ENCODE peak calls at places on chromosome 21, in five cellular contexts. A, X, G, Q and R are unnamed samples. For H3K9me3, the result is how much of the 10 kb centered on the place peaks cover.

GRCh38 chr21:33971492-33972013 is 55.9 kb upstream of the ATP5PO start:
- DNase-seq in G (peak), X (peak), Q (no peak), A (peak), R (no peak)

GRCh38 chr21:39386194-39386593 is 37.3 kb upstream of the HMGN1 start:
- DNase-seq in A (peak), G (no peak), X (no peak), Q (no peak), R (peak)

GRCh38 chr21:29155118-29155932 is 24.9 kb downstream of the MAP3K7CL start:
- DNase-seq in A (peak), X (peak), G (peak), Q (no peak), R (peak)

GRCh38 chr21:39051561-39051949 is 131.7 kb downstream of the PSMG1 start:
- DNase-seq in X (no peak), G (no peak), A (no peak), Q (no peak), R (no peak)

GRCh38 chr21:15430577-15430976 is 299.2 kb upstream of the USP25 start:
- DNase-seq in Q (no peak), A (peak), X (no peak), G (no peak), R (no peak)

GRCh38 chr21:35323947-35324346 is 274.8 kb upstream of the RUNX1 start:
- DNase-seq in G (no peak), X (no peak), Q (no peak), A (peak), R (peak)

GRCh38 chr21:37845535-37845934 is 70.7 kb downstream of the KCNJ6 start:
- DNase-seq in A (no peak), Q (no peak), X (no peak), G (no peak), R (no peak)

GRCh38 chr21:35350965-35351364 is 301.9 kb upstream of the RUNX1 start:
- DNase-seq in A (no peak), X (no peak), Q (no peak), G (no peak), R (no peak)

GRCh38 chr21:26137379-26138060 is 33.0 kb downstream of the APP start:
- DNase-seq in Q (no peak), X (no peak), G (no peak), A (no peak), R (no peak)

GRCh38 chr21:33843216-33843615 is 72.4 kb downstream of the ATP5PO start:
- DNase-seq in X (peak), Q (no peak), G (no peak), A (no peak), R (no peak)

GRCh38 chr21:37547615-37547975 is 181.0 kb downstream of the DYRK1A start:
- DNase-seq in Q (no peak), X (peak), A (no peak), G (no peak), R (no peak)

GRCh38 chr21:23963454-23963853 is 1643.8 kb downstream of the MRPL39 start:
- DNase-seq in X (no peak), Q (no peak), G (no peak), A (no peak), R (no peak)

GRCh38 chr21:34147835-34148804 is 74.7 kb downstream of the MRPS6 start:
- DNase-seq in Q (no peak), G (no peak), X (no peak), A (peak), R (no peak)

GRCh38 chr21:39313042-39313456 is 383 bp downstream of the BRWD1 start:
- DNase-seq in A (no peak), Q (peak), G (peak), X (no peak), R (peak)

GRCh38 chr21:38236232-38236631 is 20.6 kb upstream of the KCNJ15 start:
- DNase-seq in G (no peak), X (no peak), A (no peak), Q (no peak), R (no peak)

GRCh38 chr21:30194701-30195299 is 21.1 kb downstream of the CLDN8 start:
- DNase-seq in X (no peak), Q (no peak), G (peak), A (peak), R (no peak)

GRCh38 chr21:35254006-35254751 is 205.1 kb upstream of the RUNX1 start:
- DNase-seq in Q (no peak), X (no peak), A (peak), G (no peak), R (no peak)

GRCh38 chr21:36656138-36656537 is 42.8 kb upstream of the SIM2 start:
- DNase-seq in X (no peak), Q (no peak), A (no peak), G (no peak), R (no peak)

GRCh38 chr21:29206445-29206844 is 76.0 kb downstream of the MAP3K7CL start:
- DNase-seq in Q (no peak), G (no peak), A (no peak), X (no peak), R (no peak)

GRCh38 chr21:36127250-36127904 is 7.5 kb upstream of the CBR3 start:
- DNase-seq in X (peak), G (no peak), Q (no peak), A (no peak), R (no peak)

GRCh38 chr21:42983102-42983501 is 8.7 kb downstream of the PKNOX1 start:
- DNase-seq in A (no peak), Q (no peak), G (no peak), X (no peak), R (no peak)

GRCh38 chr21:42980959-42981523 is 6.7 kb downstream of the PKNOX1 start:
- DNase-seq in G (no peak), A (no peak), X (no peak), Q (no peak), R (no peak)

GRCh38 chr21:42983869-42984268 is 9.5 kb downstream of the PKNOX1 start:
- DNase-seq in A (no peak), X (no peak), G (no peak), Q (no peak), R (no peak)

GRCh38 chr21:42981862-42982261 is 7.5 kb downstream of the PKNOX1 start:
- DNase-seq in X (no peak), G (no peak), Q (no peak), A (no peak), R (no peak)

DNA sequence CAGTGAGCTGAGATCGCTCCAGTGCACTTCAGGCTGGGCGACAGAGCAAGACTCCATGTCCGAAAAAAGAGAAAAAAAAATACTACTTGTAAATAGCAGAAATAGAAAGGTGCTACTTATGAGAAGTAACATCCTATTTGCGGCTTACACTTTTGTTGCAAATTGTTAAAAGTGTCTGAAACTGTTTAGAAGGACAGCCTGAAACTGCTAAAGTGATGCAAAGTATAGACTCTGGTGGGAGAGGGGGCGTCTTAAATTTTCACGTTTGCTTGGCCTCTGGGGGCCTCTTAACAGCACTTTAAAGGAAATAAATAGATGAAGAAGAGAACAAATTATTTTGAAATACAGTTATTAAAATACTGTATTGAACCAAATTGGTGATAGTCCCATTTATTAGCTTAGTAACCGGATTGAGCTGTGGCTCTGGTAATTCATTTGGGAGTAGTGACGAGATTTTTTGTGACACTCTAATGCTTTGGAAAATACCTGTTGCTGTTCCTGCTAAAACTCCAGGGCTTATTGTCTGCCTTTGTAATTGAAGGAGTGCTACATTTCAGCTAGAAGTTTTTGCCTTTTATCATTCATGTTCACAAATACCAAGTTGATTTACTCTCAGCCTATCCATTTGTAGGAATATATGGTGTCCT is 6.1 kb downstream of the PKNOX1 start:
- DNase-seq in A (no peak), X (no peak), Q (no peak), G (no peak), R (no peak)
- H3K27ac ChIP-seq in A (peak), X (no peak), Q (no peak), G (no peak), R (peak)

DNA sequence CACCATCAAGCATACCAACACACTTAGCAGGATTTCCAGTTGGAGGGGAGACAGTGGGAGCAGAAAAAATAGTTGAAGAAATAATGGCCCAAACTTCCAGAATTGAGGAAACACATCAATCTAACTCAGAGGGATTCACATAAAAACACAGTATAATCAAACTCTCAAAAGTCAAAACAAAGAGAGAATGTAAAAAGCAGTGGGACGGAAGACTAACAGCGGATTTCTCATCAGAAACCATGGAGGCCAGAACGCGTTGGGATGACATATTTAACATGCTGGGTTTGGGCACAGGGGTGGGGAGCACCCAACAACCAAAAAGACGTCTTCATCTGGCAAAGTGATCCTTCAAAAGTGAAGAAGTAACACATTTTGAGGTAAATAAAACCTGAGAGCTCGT is 7.0 kb upstream of the KRTAP10-9 start:
- DNase-seq in Q (no peak), G (no peak), A (no peak), X (no peak), R (no peak)
- H3K9me3 ChIP-seq in Q (under half), G (under half), A (under half), X (under half), R (under half)

GRCh38 chr21:42234464-42235241 is 15.7 kb downstream of the ABCG1 start:
- DNase-seq in Q (peak), A (peak), G (peak), X (peak), R (peak)
- H3K27ac ChIP-seq in Q (peak), A (peak), G (peak), X (peak), R (peak)

GRCh38 chr21:46127239-46128105 is 27.9 kb downstream of the FTCD start:
- DNase-seq in A (no peak), X (no peak), Q (no peak), G (no peak), R (no peak)
- H3K9me3 ChIP-seq in A (under half), X (under half), Q (under half), G (under half), R (under half)

DNA sequence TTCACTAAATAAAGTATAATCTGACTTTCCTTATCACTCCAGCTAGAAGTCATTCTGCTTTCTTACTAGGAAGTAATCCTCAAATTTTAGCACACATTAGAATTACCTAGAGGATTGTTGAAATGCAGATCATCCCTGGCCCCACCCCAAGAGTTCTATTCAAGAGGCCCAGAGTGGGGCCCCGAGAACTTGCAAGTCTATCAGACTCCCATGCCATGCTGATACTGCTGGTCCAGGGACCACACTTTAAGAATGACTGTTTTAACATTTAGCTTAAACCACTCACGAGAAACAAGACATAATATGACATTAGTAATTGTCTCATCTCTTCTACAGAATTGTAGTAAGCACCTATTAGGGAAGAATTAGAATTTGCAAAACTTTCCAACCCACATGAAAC is 7.7 kb upstream of the SYNJ1 start:
- DNase-seq in G (no peak), A (no peak), Q (no peak), X (no peak), R (no peak)
- H3K27ac ChIP-seq in G (no peak), A (no peak), Q (no peak), X (no peak), R (no peak)

DNA sequence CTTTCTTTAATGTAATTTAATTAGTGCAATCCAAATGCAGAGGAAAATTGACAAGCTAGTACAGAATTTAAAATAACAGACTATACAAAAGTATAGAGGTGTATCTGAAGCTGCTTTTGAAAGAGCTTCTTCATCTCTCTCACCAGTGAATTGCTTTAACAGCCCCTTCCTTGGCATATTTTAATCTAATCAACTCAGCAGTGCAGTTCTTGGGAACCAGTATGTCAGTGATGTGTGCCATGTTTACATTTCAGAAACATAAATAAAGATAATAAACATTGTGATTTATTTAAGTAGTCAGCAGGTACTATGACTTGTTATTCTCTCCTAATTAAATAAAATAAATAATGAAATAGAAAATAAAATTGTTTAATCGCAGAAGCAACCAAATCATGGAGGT is 1260.6 kb downstream of the NCAM2 start:
- DNase-seq in X (no peak), A (no peak), Q (no peak), G (no peak), R (no peak)
- H3K9me3 ChIP-seq in X (under half), A (under half), Q (under half), G (under half), R (under half)

DNA sequence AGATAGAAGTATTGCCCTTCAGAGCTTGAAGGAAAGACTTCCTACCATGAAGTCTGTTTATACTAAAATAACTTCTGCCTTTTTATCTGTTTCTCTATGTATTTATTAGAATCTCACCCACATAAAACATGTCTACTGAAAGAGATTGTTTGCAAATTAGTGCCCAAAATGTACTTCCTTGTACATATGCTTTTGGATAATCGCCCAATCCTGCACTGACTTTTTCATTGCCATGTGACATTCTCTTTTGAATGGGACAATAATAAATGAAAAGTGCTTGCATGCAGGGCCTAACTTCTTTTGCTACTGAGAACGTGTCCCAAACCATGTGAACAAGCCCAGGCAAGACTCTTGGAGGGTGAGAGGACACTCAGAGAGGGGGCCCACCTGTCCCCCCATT is 711.6 kb upstream of the ADAMTS5 start:
- DNase-seq in G (no peak), Q (no peak), A (no peak), X (no peak), R (no peak)
- H3K27ac ChIP-seq in G (no peak), Q (no peak), A (no peak), X (no peak), R (no peak)

DNA sequence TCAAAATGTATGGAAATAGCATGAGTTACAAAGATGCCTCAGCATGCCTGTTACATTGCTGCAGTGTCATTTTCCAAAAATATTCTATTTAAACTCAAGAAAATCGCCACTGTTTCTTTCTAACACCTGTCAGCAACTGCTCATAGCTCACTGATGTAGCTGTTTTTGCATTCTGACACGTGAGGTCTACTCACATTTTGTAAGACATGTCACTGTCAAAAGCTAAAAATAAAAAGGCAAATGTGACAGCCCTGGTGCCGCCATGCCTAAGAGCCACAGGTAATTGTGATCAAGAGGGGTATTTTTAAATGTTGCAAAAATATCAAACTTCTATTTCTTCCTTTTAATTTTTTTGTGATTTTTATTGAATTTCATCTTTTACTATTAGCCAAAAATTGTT is 556.2 kb upstream of the TMPRSS15 start:
- DNase-seq in G (no peak), A (no peak), Q (no peak), X (no peak), R (no peak)
- H3K9me3 ChIP-seq in G (under half), A (under half), Q (under half), X (under half), R (under half)

DNA sequence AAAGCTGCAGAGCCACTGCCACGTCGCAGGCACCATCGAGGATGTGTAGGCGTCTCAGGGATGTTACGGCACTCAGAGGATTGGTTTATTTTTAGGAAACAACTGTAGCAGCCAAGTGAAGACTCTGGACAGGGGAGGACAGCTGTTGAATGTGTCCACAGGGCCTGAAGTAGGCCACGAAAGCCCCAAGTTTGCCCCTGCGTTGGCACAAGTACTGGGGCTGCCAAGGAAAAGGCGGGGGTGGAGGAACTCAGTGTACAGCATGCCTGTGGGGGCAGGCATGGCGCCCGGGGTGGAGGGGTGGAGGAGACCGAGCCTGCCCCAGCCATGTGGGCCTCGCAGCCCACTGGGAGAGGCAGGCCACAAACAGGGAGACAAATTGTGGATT is 89.7 kb downstream of the ADARB1 start:
- DNase-seq in G (no peak), Q (no peak), A (no peak), X (no peak), R (no peak)
- H3K27ac ChIP-seq in G (no peak), Q (no peak), A (peak), X (no peak), R (no peak)

GRCh38 chr21:43929217-43929971 is 64.4 kb downstream of the AGPAT3 start:
- DNase-seq in A (no peak), G (no peak), Q (no peak), X (no peak), R (peak)
- H3K9me3 ChIP-seq in A (under half), G (under half), Q (under half), X (under half), R (under half)